ENCODE peak calls at places on chromosomes 16 and 17, in six cellular contexts. B is fibroblast of pulmonary artery, M is astrocyte, N is mucosa of descending colon, R is psoas muscle, G is heart right ventricle. F is an unnamed sample.

GRCh38 chr17:55433629-55434422 is 12.2 kb upstream of the MMD start:
- DNase-seq in B (peak), M (peak), N (no peak), R (no peak), G (no peak), F (peak)

GRCh38 chr17:77200711-77201110 is 59.9 kb downstream of the SEC14L1 start:
- DNase-seq in B (peak), M (no peak), N (no peak), R (no peak), G (no peak), F (no peak)

GRCh38 chr16:60203525-60204124 is 1469.5 kb upstream of the GOT2 start:
- DNase-seq in B (peak), M (peak), N (no peak), R (no peak), G (no peak), F (peak)

GRCh38 chr17:18107061-18107460 is 1.5 kb upstream of the MYO15A start:
- DNase-seq in B (no peak), M (no peak), N (no peak), R (no peak), G (no peak), F (no peak)

GRCh38 chr17:31388770-31389672 is 2.5 kb upstream of the RAB11FIP4 start:
- DNase-seq in B (peak), M (no peak), N (no peak), R (no peak), G (peak), F (no peak)

GRCh38 chr16:86015606-86016005 is 116.6 kb downstream of the IRF8 start:
- DNase-seq in B (no peak), M (no peak), N (no peak), R (no peak), G (no peak), F (no peak)

GRCh38 chr16:8512941-8513624 is 77.2 kb downstream of the TMEM114 start:
- DNase-seq in B (no peak), M (no peak), N (no peak), R (no peak), G (no peak), F (no peak)

GRCh38 chr16:80580109-80580832 is 39.5 kb downstream of the DYNLRB2 start:
- DNase-seq in B (peak), M (peak), N (no peak), R (no peak), G (no peak), F (peak)

GRCh38 chr17:48004973-48005372 is 32.6 kb downstream of the COPZ2 start:
- DNase-seq in B (no peak), M (no peak), N (no peak), R (no peak), G (no peak), F (no peak)

DNA sequence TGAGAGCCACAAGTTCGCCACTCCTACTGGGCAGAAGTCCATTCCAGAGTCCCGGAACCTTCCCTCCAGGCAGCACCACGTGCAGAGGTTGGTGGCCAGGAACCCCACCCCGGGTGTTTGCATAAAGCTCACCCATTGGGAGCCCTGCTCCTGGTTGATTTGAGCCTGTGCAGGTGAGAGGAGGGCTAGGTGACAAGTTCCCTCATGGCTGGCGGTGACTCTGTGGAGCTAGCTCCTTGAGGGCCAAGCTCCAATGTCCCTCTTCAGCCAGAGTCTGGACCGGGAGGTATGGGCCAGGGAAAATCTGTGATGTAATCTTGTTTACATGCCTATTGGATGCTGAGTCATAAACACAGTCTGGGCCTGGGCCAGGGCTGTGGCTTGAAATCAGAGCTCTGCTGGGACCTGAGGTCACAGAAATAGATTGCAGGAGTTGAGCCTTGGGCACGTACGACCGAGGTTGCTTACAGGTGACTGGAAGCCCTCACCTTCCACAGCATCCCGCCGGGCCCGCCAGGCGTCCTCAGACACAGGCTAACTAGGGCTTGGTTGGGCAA is 118.9 kb downstream of the AATF start:
- DNase-seq in B (peak), M (peak), N (peak), R (peak), G (peak), F (peak)
- H3K4me3 ChIP-seq in B (no peak), M (no peak), N (no peak), R (no peak), G (no peak), F (no peak)

GRCh38 chr17:57762375-57762916 is 17.3 kb upstream of the CCDC182 start:
- DNase-seq in B (no peak), M (no peak), N (no peak), R (no peak), G (no peak), F (no peak)

GRCh38 chr17:57757735-57758134 is 12.6 kb upstream of the CCDC182 start:
- DNase-seq in B (no peak), M (no peak), N (no peak), R (no peak), G (no peak), F (no peak)

GRCh38 chr17:57760001-57760400 is 14.9 kb upstream of the CCDC182 start:
- DNase-seq in B (no peak), M (no peak), N (no peak), R (no peak), G (no peak), F (no peak)

GRCh38 chr17:57758654-57759053 is 13.6 kb upstream of the CCDC182 start:
- DNase-seq in B (no peak), M (no peak), N (no peak), R (no peak), G (no peak), F (no peak)

DNA sequence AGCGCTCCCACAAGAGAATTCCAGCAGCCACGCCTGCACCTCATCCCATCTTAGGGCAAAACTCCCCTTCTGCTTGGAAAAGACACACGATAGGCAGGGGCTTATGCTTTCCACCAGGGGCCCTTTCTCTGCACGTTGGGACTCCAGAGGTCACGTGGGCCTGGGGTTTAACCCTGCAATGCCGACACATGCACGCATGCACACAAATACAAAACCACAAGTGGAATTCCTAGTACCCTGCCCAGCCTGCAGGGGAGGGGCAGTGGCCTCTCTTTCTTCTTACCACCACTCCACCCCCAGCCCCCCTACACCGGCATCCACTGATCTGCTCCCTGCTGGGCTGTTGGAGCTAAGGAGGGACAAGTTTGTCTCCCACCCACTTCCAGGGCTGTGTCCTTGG is 16.8 kb upstream of the CCDC182 start:
- DNase-seq in B (no peak), M (no peak), N (no peak), R (no peak), G (no peak), F (no peak)
- TF ChIP-seq CTCF in B (no peak), M (no peak), N (no peak), R (no peak), G (no peak), F (no peak)

GRCh38 chr17:78766743-78767294 is 15.3 kb downstream of the CYTH1 start:
- DNase-seq in B (no peak), M (no peak), N (no peak), R (no peak), G (no peak), F (no peak)
- H3K4me3 ChIP-seq in B (no peak), M (no peak), N (no peak), R (no peak), G (no peak), F (no peak)

DNA sequence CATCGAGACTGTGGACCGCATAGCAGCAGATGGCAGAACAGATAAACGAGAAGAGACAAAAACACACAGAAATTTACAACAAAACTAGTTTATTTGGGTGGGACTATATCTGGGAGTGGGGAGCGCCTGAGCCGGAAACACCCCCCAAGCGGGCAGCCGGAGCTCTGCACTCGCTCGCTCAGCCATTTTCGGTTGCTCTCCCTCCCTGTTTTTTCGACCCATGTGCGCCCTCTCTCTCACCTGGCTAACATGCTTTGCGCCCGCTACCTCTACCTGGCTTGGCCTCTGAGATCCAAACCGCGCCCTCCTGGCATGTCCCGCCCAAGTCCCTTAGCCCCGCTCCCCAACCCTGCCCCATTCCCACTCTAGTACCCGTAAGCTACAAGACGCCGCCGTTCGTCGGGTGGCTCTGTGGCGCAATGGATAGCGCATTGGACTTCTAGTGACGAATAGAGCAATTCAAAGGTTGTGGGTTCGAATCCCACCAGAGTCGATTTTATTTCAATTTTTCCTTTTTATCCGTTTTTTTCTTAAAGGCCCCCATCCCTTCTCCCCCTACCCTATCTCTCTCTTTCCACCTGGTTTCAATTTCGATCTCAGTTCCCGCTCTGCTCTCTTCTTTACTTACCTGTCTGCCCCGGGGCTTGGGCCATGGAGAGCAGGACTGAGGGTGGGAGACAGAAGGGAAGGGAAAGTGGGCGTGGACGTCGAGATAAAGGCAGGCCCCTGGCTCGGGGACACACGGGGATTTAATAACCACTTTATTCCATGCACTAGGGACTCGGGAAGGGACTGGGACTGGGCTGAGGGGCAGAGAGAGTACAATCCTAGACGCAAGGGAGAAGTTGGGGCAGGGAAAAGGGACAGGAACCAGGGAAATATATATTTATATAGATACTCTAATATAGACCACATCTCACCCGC is 2.5 kb upstream of the ALOXE3 start:
- DNase-seq in B (peak), M (no peak), N (peak), R (no peak), G (peak), F (peak)
- TF ChIP-seq CTCF in B (peak), M (peak), N (no peak), R (no peak), G (no peak), F (peak)

GRCh38 chr17:38704645-38705522 is at the start of gene MLLT6:
- DNase-seq in B (peak), M (peak), N (peak), R (peak), G (peak), F (peak)

GRCh38 chr17:38705523-38705802 is 390 bp downstream of the MLLT6 start:
- DNase-seq in B (no peak), M (no peak), N (peak), R (no peak), G (no peak), F (no peak)

GRCh38 chr17:38702166-38702899 is 2.7 kb upstream of the MLLT6 start:
- DNase-seq in B (peak), M (peak), N (peak), R (peak), G (peak), F (peak)

GRCh38 chr17:38702900-38703741 is 2.0 kb upstream of the MLLT6 start:
- DNase-seq in B (no peak), M (no peak), N (peak), R (no peak), G (no peak), F (no peak)

DNA sequence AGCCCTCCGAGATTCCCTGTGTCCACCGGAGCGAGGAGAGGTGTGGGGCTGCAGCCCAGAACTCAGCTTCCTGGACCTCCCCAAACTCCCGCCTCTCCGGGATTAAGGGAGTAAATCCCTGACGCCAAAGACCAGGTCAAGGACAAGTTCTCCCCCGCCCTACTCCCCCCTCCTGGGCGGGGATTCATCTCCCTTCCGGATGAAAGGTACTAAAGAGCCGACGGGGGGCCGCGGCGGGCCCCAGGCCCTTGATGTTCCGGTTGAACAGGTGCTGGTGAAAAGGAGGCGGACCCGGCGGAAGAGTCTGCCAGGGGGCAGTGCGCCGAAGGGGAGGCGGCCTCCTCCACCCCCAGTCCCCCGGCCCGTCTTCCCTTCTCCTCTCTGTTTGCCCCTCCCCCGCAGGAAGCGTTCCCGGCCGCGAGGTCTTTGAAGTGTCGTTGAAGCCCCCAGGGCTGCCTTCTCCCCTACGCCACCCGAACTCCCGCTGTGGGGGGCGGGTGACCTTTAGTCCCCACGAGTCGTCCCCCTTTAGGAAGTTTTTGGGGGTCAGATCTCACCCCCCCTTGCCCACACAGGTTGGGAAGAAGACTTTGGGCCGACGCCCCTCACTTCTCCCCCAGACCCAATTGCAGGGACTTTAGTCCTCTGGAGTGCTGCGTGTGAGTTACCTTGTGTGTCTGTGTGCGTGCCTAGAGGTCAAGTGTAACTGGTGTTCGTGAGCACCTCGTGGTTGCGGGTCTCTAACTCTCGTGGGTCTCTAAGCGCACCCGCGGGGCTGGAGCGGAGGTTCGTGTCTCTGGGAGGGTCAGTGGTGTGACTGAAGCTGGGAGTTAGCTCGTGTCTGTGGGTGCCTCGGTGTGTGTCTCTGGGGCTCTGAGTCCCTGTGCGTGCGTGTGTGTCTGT is 1.1 kb upstream of the MLLT6 start:
- DNase-seq in B (peak), M (no peak), N (peak), R (peak), G (peak), F (no peak)
- H3K4me3 ChIP-seq in B (peak), M (peak), N (peak), R (peak), G (peak), F (peak)

GRCh38 chr16:967546-968295 is 3.1 kb downstream of the LMF1 start:
- DNase-seq in B (no peak), M (no peak), N (peak), R (no peak), G (no peak), F (no peak)

GRCh38 chr16:966035-966434 is 4.7 kb downstream of the LMF1 start:
- DNase-seq in B (no peak), M (no peak), N (peak), R (no peak), G (no peak), F (no peak)

GRCh38 chr16:966505-966904 is 4.3 kb downstream of the LMF1 start:
- DNase-seq in B (no peak), M (no peak), N (no peak), R (no peak), G (no peak), F (no peak)

GRCh38 chr16:968620-969019 is 2.2 kb downstream of the LMF1 start:
- DNase-seq in B (no peak), M (no peak), N (no peak), R (no peak), G (no peak), F (no peak)

GRCh38 chr16:967077-967541 is 3.7 kb downstream of the LMF1 start:
- DNase-seq in B (no peak), M (no peak), N (peak), R (no peak), G (no peak), F (no peak)
- TF ChIP-seq CTCF in B (no peak), M (no peak), N (no peak), R (no peak), G (no peak), F (no peak)

DNA sequence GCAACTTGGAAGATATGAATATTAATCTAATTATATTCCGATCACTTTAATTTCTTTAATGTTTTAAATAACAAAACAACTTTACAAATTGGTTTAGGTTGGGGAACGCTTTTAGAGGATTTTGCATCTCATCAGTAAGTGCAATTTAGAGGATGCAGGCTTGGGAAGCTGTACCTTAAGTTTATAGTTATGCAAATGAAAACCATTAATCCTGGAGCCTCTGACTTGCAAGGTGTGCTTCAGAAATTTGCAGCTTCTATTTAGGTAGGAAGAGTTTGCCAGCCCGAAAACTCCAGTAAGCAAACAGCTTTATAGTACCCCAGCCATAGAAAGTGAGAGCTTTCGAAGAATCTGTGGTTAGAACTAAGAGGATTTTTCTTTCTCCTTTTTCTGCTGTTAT is 547.0 kb downstream of the MAF start:
- DNase-seq in B (no peak), M (no peak), N (no peak), R (no peak), G (no peak), F (no peak)
- H3K4me3 ChIP-seq in B (no peak), M (no peak), N (no peak), R (no peak), G (no peak), F (no peak)

F was measured in AG10803.